ENCODE peak calls at places on chromosomes 13 and 19, in four cellular contexts. One of them, this sample, is unnamed.

GRCh38 chr19:29263305-29264080 is 50.5 kb upstream of the UQCRFS1 start:
- DNase-seq in omental fat pad: peak; percentile 61
- DNase-seq in GM13976: peak; percentile 57
- DNase-seq in A172: peak; percentile 28
- DNase-seq in this sample: no peak

GRCh38 chr19:48967346-48968178 is 2.5 kb downstream of the FTL start:
- DNase-seq in omental fat pad: no peak
- DNase-seq in A172: no peak
- DNase-seq in GM13976: no peak
- DNase-seq in this sample: no peak

GRCh38 chr19:55352040-55352439 is 2.5 kb downstream of the COX6B2 start:
- DNase-seq in GM13976: no peak
- DNase-seq in omental fat pad: no peak
- DNase-seq in A172: peak; percentile 96
- DNase-seq in this sample: no peak

GRCh38 chr19:12365372-12366162 is at the start of gene ZNF442:
- DNase-seq in omental fat pad: peak; percentile 77
- DNase-seq in A172: peak; percentile 95
- DNase-seq in GM13976: peak; percentile 95
- DNase-seq in this sample: peak; percentile 82

GRCh38 chr19:2207991-2208860 is 27.9 kb downstream of the PLEKHJ1 start:
- DNase-seq in omental fat pad: no peak
- DNase-seq in A172: peak; percentile 92
- DNase-seq in GM13976: peak; percentile 78
- DNase-seq in this sample: no peak

GRCh38 chr13:28657784-28658538 is 969 bp upstream of the POMP start:
- DNase-seq in GM13976: peak; percentile 30
- DNase-seq in A172: peak; percentile 19
- DNase-seq in omental fat pad: no peak
- DNase-seq in this sample: peak; percentile 22

GRCh38 chr19:35142531-35143230 is 374 bp upstream of the FXYD7 start:
- DNase-seq in A172: no peak
- DNase-seq in GM13976: peak; percentile 81
- DNase-seq in omental fat pad: no peak
- DNase-seq in this sample: peak; percentile 60

GRCh38 chr19:33780746-33781145 is 15.9 kb upstream of the KCTD15 start:
- DNase-seq in omental fat pad: no peak
- DNase-seq in A172: no peak
- DNase-seq in GM13976: no peak
- DNase-seq in this sample: no peak

GRCh38 chr19:39046037-39046821 is 13.9 kb upstream of the FBXO27 start:
- DNase-seq in omental fat pad: no peak
- DNase-seq in A172: peak; percentile 64
- DNase-seq in GM13976: no peak
- DNase-seq in this sample: no peak

GRCh38 chr13:98301721-98302120 is 124.7 kb upstream of the RNF113B start:
- DNase-seq in A172: no peak
- DNase-seq in omental fat pad: no peak
- DNase-seq in GM13976: no peak
- DNase-seq in this sample: no peak

GRCh38 chr13:74144269-74144668 is 10.1 kb upstream of the KLF12 start:
- DNase-seq in A172: no peak
- DNase-seq in GM13976: no peak
- DNase-seq in omental fat pad: no peak
- DNase-seq in this sample: no peak

GRCh38 chr13:113453962-113454361 is 674 bp upstream of the ADPRHL1 start:
- DNase-seq in GM13976: no peak
- DNase-seq in omental fat pad: no peak
- DNase-seq in A172: no peak
- DNase-seq in this sample: no peak

GRCh38 chr19:15010497-15011255 is 31.0 kb upstream of the SLC1A6 start:
- DNase-seq in A172: no peak
- DNase-seq in GM13976: no peak
- DNase-seq in omental fat pad: no peak
- DNase-seq in this sample: no peak

GRCh38 chr19:3146677-3147100 is 10.9 kb downstream of the GNA15 start:
- DNase-seq in A172: no peak
- DNase-seq in GM13976: peak; percentile 64
- DNase-seq in omental fat pad: no peak
- DNase-seq in this sample: no peak

GRCh38 chr19:45401815-45402468 is 2.9 kb downstream of the PPP1R13L start:
- DNase-seq in GM13976: no peak
- DNase-seq in omental fat pad: no peak
- DNase-seq in A172: no peak
- DNase-seq in this sample: no peak

This sample was measured in GM06990.